ENCODE peak calls at places on chromosomes 7 and 10, in ten cellular contexts. One of them, this sample, is unnamed.
A peak's percentile ranks its signal among the peaks of the same experiment; 100 is the strongest.

GRCh38 chr7:44275829-44276570 is 49.4 kb downstream of the CAMK2B start:
- DNase-seq in foreskin fibroblast: no peak
- DNase-seq in HCT116: no peak
- DNase-seq in CD8-positive, alpha-beta memory T cell: no peak
- DNase-seq in Peyer's patch: no peak
- DNase-seq in effector memory CD4-positive, alpha-beta T cell: no peak
- DNase-seq in fibroblast of the aortic adventitia: no peak
- DNase-seq in CD8-positive, alpha-beta T cell: no peak
- DNase-seq in astrocyte of the cerebellum: no peak
- DNase-seq in colonic mucosa: no peak
- DNase-seq in this sample: no peak

GRCh38 chr10:48255722-48256121 is 18.8 kb downstream of the FRMPD2 start:
- DNase-seq in fibroblast of the aortic adventitia: no peak
- DNase-seq in CD8-positive, alpha-beta memory T cell: no peak
- DNase-seq in foreskin fibroblast: no peak
- DNase-seq in effector memory CD4-positive, alpha-beta T cell: no peak
- DNase-seq in astrocyte of the cerebellum: no peak
- DNase-seq in Peyer's patch: no peak
- DNase-seq in colonic mucosa: no peak
- DNase-seq in HCT116: no peak
- DNase-seq in CD8-positive, alpha-beta T cell: no peak
- DNase-seq in this sample: no peak

GRCh38 chr7:111835066-111835465 is 272.8 kb upstream of the IMMP2L start:
- DNase-seq in CD8-positive, alpha-beta T cell: no peak
- DNase-seq in astrocyte of the cerebellum: peak; percentile 83
- DNase-seq in fibroblast of the aortic adventitia: peak; percentile 91
- DNase-seq in CD8-positive, alpha-beta memory T cell: no peak
- DNase-seq in foreskin fibroblast: peak; percentile 89
- DNase-seq in Peyer's patch: no peak
- DNase-seq in effector memory CD4-positive, alpha-beta T cell: no peak
- DNase-seq in HCT116: no peak
- DNase-seq in colonic mucosa: no peak
- DNase-seq in this sample: peak; percentile 93

GRCh38 chr7:122412886-122413285 is 108.3 kb upstream of the FEZF1 start:
- DNase-seq in HCT116: no peak
- DNase-seq in Peyer's patch: no peak
- DNase-seq in CD8-positive, alpha-beta memory T cell: no peak
- DNase-seq in astrocyte of the cerebellum: peak; percentile 42
- DNase-seq in fibroblast of the aortic adventitia: peak; percentile 94
- DNase-seq in colonic mucosa: no peak
- DNase-seq in foreskin fibroblast: peak; percentile 1
- DNase-seq in effector memory CD4-positive, alpha-beta T cell: no peak
- DNase-seq in CD8-positive, alpha-beta T cell: no peak
- DNase-seq in this sample: peak; percentile 81

GRCh38 chr10:95329296-95329695 is 38.5 kb upstream of the PDLIM1 start:
- DNase-seq in CD8-positive, alpha-beta T cell: no peak
- DNase-seq in HCT116: no peak
- DNase-seq in foreskin fibroblast: no peak
- DNase-seq in CD8-positive, alpha-beta memory T cell: no peak
- DNase-seq in colonic mucosa: no peak
- DNase-seq in Peyer's patch: peak; percentile 32
- DNase-seq in fibroblast of the aortic adventitia: no peak
- DNase-seq in astrocyte of the cerebellum: no peak
- DNase-seq in effector memory CD4-positive, alpha-beta T cell: no peak
- DNase-seq in this sample: no peak

GRCh38 chr7:37915438-37915837 is 1.2 kb downstream of the SFRP4 start:
- DNase-seq in foreskin fibroblast: no peak
- DNase-seq in colonic mucosa: no peak
- DNase-seq in CD8-positive, alpha-beta memory T cell: no peak
- DNase-seq in astrocyte of the cerebellum: no peak
- DNase-seq in Peyer's patch: no peak
- DNase-seq in effector memory CD4-positive, alpha-beta T cell: no peak
- DNase-seq in fibroblast of the aortic adventitia: peak; percentile 65
- DNase-seq in HCT116: no peak
- DNase-seq in CD8-positive, alpha-beta T cell: no peak
- DNase-seq in this sample: no peak

GRCh38 chr10:119304541-119304940 is 97.2 kb downstream of the GRK5 start:
- DNase-seq in effector memory CD4-positive, alpha-beta T cell: no peak
- DNase-seq in HCT116: no peak
- DNase-seq in astrocyte of the cerebellum: no peak
- DNase-seq in Peyer's patch: no peak
- DNase-seq in CD8-positive, alpha-beta T cell: no peak
- DNase-seq in colonic mucosa: no peak
- DNase-seq in CD8-positive, alpha-beta memory T cell: no peak
- DNase-seq in foreskin fibroblast: no peak
- DNase-seq in fibroblast of the aortic adventitia: no peak
- DNase-seq in this sample: no peak

GRCh38 chr10:48467669-48468068 is 137.2 kb downstream of the ARHGAP22 start:
- DNase-seq in CD8-positive, alpha-beta memory T cell: no peak
- DNase-seq in colonic mucosa: peak; percentile 4
- DNase-seq in fibroblast of the aortic adventitia: no peak
- DNase-seq in effector memory CD4-positive, alpha-beta T cell: no peak
- DNase-seq in astrocyte of the cerebellum: no peak
- DNase-seq in CD8-positive, alpha-beta T cell: no peak
- DNase-seq in foreskin fibroblast: no peak
- DNase-seq in Peyer's patch: no peak
- DNase-seq in HCT116: no peak
- DNase-seq in this sample: no peak

GRCh38 chr7:130272456-130273080 is 5.9 kb downstream of the CPA2 start:
- DNase-seq in CD8-positive, alpha-beta memory T cell: no peak
- DNase-seq in HCT116: no peak
- DNase-seq in effector memory CD4-positive, alpha-beta T cell: no peak
- DNase-seq in foreskin fibroblast: no peak
- DNase-seq in colonic mucosa: no peak
- DNase-seq in astrocyte of the cerebellum: no peak
- DNase-seq in CD8-positive, alpha-beta T cell: no peak
- DNase-seq in Peyer's patch: no peak
- DNase-seq in fibroblast of the aortic adventitia: no peak
- DNase-seq in this sample: no peak

GRCh38 chr7:130273863-130274262 is 7.2 kb downstream of the CPA2 start:
- DNase-seq in astrocyte of the cerebellum: no peak
- DNase-seq in fibroblast of the aortic adventitia: peak; percentile 82
- DNase-seq in CD8-positive, alpha-beta T cell: no peak
- DNase-seq in HCT116: no peak
- DNase-seq in foreskin fibroblast: peak; percentile 84
- DNase-seq in colonic mucosa: peak; percentile 19
- DNase-seq in CD8-positive, alpha-beta memory T cell: no peak
- DNase-seq in Peyer's patch: no peak
- DNase-seq in effector memory CD4-positive, alpha-beta T cell: no peak
- DNase-seq in this sample: peak; percentile 87

GRCh38 chr7:130274983-130275649 is 8.5 kb downstream of the CPA2 start:
- DNase-seq in Peyer's patch: no peak
- DNase-seq in CD8-positive, alpha-beta T cell: no peak
- DNase-seq in fibroblast of the aortic adventitia: no peak
- DNase-seq in colonic mucosa: no peak
- DNase-seq in effector memory CD4-positive, alpha-beta T cell: no peak
- DNase-seq in HCT116: no peak
- DNase-seq in CD8-positive, alpha-beta memory T cell: no peak
- DNase-seq in foreskin fibroblast: no peak
- DNase-seq in astrocyte of the cerebellum: no peak
- DNase-seq in this sample: no peak

GRCh38 chr7:130270947-130271790 is 4.5 kb downstream of the CPA2 start:
- DNase-seq in Peyer's patch: no peak
- DNase-seq in CD8-positive, alpha-beta memory T cell: no peak
- DNase-seq in fibroblast of the aortic adventitia: no peak
- DNase-seq in CD8-positive, alpha-beta T cell: no peak
- DNase-seq in effector memory CD4-positive, alpha-beta T cell: no peak
- DNase-seq in colonic mucosa: no peak
- DNase-seq in astrocyte of the cerebellum: no peak
- DNase-seq in HCT116: no peak
- DNase-seq in foreskin fibroblast: no peak
- DNase-seq in this sample: no peak

DNA sequence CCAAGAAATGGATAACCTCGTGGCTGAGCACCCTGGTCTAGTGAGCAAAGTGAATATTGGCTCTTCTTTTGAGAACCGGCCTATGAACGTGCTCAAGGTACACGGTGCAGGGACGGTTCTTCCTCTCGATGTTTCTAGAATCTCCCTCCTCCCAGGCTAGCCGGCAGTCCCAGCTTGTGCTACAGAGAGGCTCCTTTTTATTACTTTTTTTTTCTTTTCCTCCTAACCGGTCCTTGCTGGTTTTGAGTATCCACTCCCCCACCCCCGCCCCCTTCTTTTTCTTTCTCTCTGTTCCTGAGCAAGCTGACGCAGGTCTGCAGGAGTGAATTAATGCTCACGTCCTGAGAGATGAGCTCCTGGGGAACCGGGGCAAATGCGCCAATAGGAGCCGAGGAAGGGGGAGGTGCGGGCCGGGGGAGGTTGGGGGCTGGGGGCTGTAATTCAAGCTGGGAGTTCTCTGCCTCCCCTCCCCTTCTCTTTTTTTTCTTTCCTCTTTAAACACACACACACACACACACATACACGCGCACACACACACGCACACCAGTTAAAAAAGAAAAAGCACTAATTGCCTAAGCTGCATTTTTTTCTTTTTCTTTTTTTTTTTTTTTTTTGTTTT is 6.5 kb downstream of the CPA2 start:
- DNase-seq in HCT116: no peak
- DNase-seq in CD8-positive, alpha-beta memory T cell: peak; percentile 34
- DNase-seq in foreskin fibroblast: peak; percentile 37
- DNase-seq in fibroblast of the aortic adventitia: no peak
- DNase-seq in CD8-positive, alpha-beta T cell: no peak
- DNase-seq in Peyer's patch: no peak
- DNase-seq in colonic mucosa: peak; percentile 23
- DNase-seq in astrocyte of the cerebellum: no peak
- DNase-seq in effector memory CD4-positive, alpha-beta T cell: no peak
- DNase-seq in this sample: no peak
- H3K4me3 ChIP-seq in HCT116: no peak overlapping the region
- H3K4me3 ChIP-seq in CD8-positive, alpha-beta memory T cell: no peak overlapping the region
- H3K4me3 ChIP-seq in foreskin fibroblast: peak overlapping the region; percentile 10
- H3K4me3 ChIP-seq in fibroblast of the aortic adventitia: no peak overlapping the region
- H3K4me3 ChIP-seq in CD8-positive, alpha-beta T cell: peak overlapping the region; percentile 34
- H3K4me3 ChIP-seq in Peyer's patch: peak overlapping the region; percentile 18
- H3K4me3 ChIP-seq in colonic mucosa: no peak overlapping the region
- H3K4me3 ChIP-seq in astrocyte of the cerebellum: peak overlapping the region; percentile 2
- H3K4me3 ChIP-seq in effector memory CD4-positive, alpha-beta T cell: no peak overlapping the region
- H3K4me3 ChIP-seq in this sample: no peak overlapping the region

GRCh38 chr7:139112316-139112715 is 2.8 kb upstream of the ZC3HAV1 start:
- DNase-seq in CD8-positive, alpha-beta T cell: no peak
- DNase-seq in Peyer's patch: no peak
- DNase-seq in effector memory CD4-positive, alpha-beta T cell: no peak
- DNase-seq in colonic mucosa: no peak
- DNase-seq in fibroblast of the aortic adventitia: no peak
- DNase-seq in astrocyte of the cerebellum: no peak
- DNase-seq in HCT116: no peak
- DNase-seq in foreskin fibroblast: no peak
- DNase-seq in CD8-positive, alpha-beta memory T cell: no peak
- DNase-seq in this sample: no peak

GRCh38 chr7:139109983-139110411 is 477 bp upstream of the ZC3HAV1 start:
- DNase-seq in colonic mucosa: no peak
- DNase-seq in Peyer's patch: no peak
- DNase-seq in HCT116: no peak
- DNase-seq in effector memory CD4-positive, alpha-beta T cell: no peak
- DNase-seq in fibroblast of the aortic adventitia: no peak
- DNase-seq in CD8-positive, alpha-beta memory T cell: no peak
- DNase-seq in CD8-positive, alpha-beta T cell: no peak
- DNase-seq in astrocyte of the cerebellum: no peak
- DNase-seq in foreskin fibroblast: no peak
- DNase-seq in this sample: no peak

GRCh38 chr7:139112741-139113250 is 3.3 kb upstream of the ZC3HAV1 start:
- DNase-seq in CD8-positive, alpha-beta T cell: no peak
- DNase-seq in Peyer's patch: no peak
- DNase-seq in fibroblast of the aortic adventitia: no peak
- DNase-seq in foreskin fibroblast: no peak
- DNase-seq in HCT116: no peak
- DNase-seq in colonic mucosa: no peak
- DNase-seq in effector memory CD4-positive, alpha-beta T cell: no peak
- DNase-seq in CD8-positive, alpha-beta memory T cell: no peak
- DNase-seq in astrocyte of the cerebellum: no peak
- DNase-seq in this sample: no peak

GRCh38 chr7:139111147-139111546 is 1.6 kb upstream of the ZC3HAV1 start:
- DNase-seq in HCT116: no peak
- DNase-seq in astrocyte of the cerebellum: no peak
- DNase-seq in Peyer's patch: no peak
- DNase-seq in CD8-positive, alpha-beta memory T cell: no peak
- DNase-seq in fibroblast of the aortic adventitia: no peak
- DNase-seq in effector memory CD4-positive, alpha-beta T cell: no peak
- DNase-seq in colonic mucosa: no peak
- DNase-seq in CD8-positive, alpha-beta T cell: no peak
- DNase-seq in foreskin fibroblast: no peak
- DNase-seq in this sample: no peak

GRCh38 chr7:139111885-139112284 is 2.4 kb upstream of the ZC3HAV1 start:
- DNase-seq in colonic mucosa: no peak
- DNase-seq in CD8-positive, alpha-beta memory T cell: no peak
- DNase-seq in astrocyte of the cerebellum: no peak
- DNase-seq in fibroblast of the aortic adventitia: no peak
- DNase-seq in effector memory CD4-positive, alpha-beta T cell: no peak
- DNase-seq in HCT116: no peak
- DNase-seq in CD8-positive, alpha-beta T cell: no peak
- DNase-seq in Peyer's patch: no peak
- DNase-seq in foreskin fibroblast: no peak
- DNase-seq in this sample: no peak
- H3K4me3 ChIP-seq in colonic mucosa: no peak overlapping the region
- H3K4me3 ChIP-seq in CD8-positive, alpha-beta memory T cell: peak overlapping the region; percentile 2
- H3K4me3 ChIP-seq in astrocyte of the cerebellum: no peak overlapping the region
- H3K4me3 ChIP-seq in fibroblast of the aortic adventitia: no peak overlapping the region
- H3K4me3 ChIP-seq in effector memory CD4-positive, alpha-beta T cell: no peak overlapping the region
- H3K4me3 ChIP-seq in HCT116: no peak overlapping the region
- H3K4me3 ChIP-seq in CD8-positive, alpha-beta T cell: no peak overlapping the region
- H3K4me3 ChIP-seq in Peyer's patch: no peak overlapping the region
- H3K4me3 ChIP-seq in foreskin fibroblast: no peak overlapping the region
- H3K4me3 ChIP-seq in this sample: no peak overlapping the region

GRCh38 chr7:107169120-107170050 is 582 bp downstream of the HBP1 start:
- DNase-seq in astrocyte of the cerebellum: peak; percentile 96
- DNase-seq in Peyer's patch: peak; percentile 96
- DNase-seq in effector memory CD4-positive, alpha-beta T cell: peak; percentile 82
- DNase-seq in foreskin fibroblast: peak; percentile 99
- DNase-seq in CD8-positive, alpha-beta T cell: peak; percentile 75
- DNase-seq in HCT116: peak; percentile 92
- DNase-seq in colonic mucosa: peak; percentile 99
- DNase-seq in fibroblast of the aortic adventitia: peak; percentile 98
- DNase-seq in CD8-positive, alpha-beta memory T cell: peak; percentile 80
- DNase-seq in this sample: peak; percentile 97

GRCh38 chr7:107168233-107169119 is at the start of gene HBP1:
- DNase-seq in astrocyte of the cerebellum: peak; percentile 100
- DNase-seq in foreskin fibroblast: peak; percentile 100
- DNase-seq in CD8-positive, alpha-beta memory T cell: peak; percentile 99
- DNase-seq in HCT116: peak; percentile 100
- DNase-seq in fibroblast of the aortic adventitia: peak; percentile 100
- DNase-seq in colonic mucosa: peak; percentile 99
- DNase-seq in CD8-positive, alpha-beta T cell: peak; percentile 95
- DNase-seq in effector memory CD4-positive, alpha-beta T cell: peak; percentile 96
- DNase-seq in Peyer's patch: peak; percentile 99
- DNase-seq in this sample: peak; percentile 100

GRCh38 chr7:107165341-107165740 is 3.5 kb upstream of the HBP1 start:
- DNase-seq in fibroblast of the aortic adventitia: no peak
- DNase-seq in Peyer's patch: no peak
- DNase-seq in CD8-positive, alpha-beta memory T cell: no peak
- DNase-seq in foreskin fibroblast: no peak
- DNase-seq in colonic mucosa: no peak
- DNase-seq in CD8-positive, alpha-beta T cell: no peak
- DNase-seq in HCT116: no peak
- DNase-seq in astrocyte of the cerebellum: no peak
- DNase-seq in effector memory CD4-positive, alpha-beta T cell: no peak
- DNase-seq in this sample: no peak

GRCh38 chr7:107167483-107168232 is 1.1 kb upstream of the HBP1 start:
- DNase-seq in Peyer's patch: no peak
- DNase-seq in CD8-positive, alpha-beta T cell: no peak
- DNase-seq in astrocyte of the cerebellum: peak; percentile 79
- DNase-seq in HCT116: peak; percentile 61
- DNase-seq in effector memory CD4-positive, alpha-beta T cell: peak; percentile 57
- DNase-seq in CD8-positive, alpha-beta memory T cell: no peak
- DNase-seq in fibroblast of the aortic adventitia: peak; percentile 91
- DNase-seq in colonic mucosa: peak; percentile 28
- DNase-seq in foreskin fibroblast: peak; percentile 88
- DNase-seq in this sample: peak; percentile 93

DNA sequence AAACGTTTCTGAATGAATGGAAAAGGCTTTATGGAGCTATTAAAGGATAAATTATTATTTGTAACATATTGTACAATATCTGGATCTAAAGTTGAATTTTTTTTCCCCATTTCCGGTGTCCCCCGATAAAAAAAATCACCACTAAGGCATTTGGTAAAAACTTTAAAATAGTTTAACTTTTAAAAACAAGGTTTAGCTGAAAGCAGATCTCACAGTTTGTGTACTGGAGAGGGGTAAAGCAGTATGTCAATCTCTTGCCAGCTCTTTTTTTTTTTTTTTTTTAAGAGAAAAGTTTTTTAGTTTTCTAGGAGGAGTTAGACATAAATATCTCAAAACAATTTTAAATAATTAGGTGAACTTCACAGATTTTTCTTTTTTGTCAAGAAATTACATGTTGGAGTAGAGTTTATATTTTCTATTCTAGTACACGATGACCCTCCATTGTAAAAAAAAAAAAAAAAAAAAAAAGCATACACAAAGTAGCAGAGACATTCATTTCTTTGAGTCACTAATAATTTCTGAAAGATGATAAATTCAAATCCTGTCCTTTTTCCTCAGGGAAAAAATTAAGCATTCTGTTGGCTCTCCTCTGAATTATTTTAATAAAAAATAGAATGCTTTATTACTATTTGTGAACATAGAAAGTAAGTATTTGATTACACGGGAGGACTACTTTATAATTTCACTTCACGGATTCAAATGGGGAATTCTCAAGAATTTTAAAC is 1.9 kb upstream of the HBP1 start:
- DNase-seq in astrocyte of the cerebellum: no peak
- DNase-seq in foreskin fibroblast: no peak
- DNase-seq in effector memory CD4-positive, alpha-beta T cell: no peak
- DNase-seq in fibroblast of the aortic adventitia: peak; percentile 8
- DNase-seq in CD8-positive, alpha-beta T cell: no peak
- DNase-seq in CD8-positive, alpha-beta memory T cell: no peak
- DNase-seq in HCT116: no peak
- DNase-seq in colonic mucosa: no peak
- DNase-seq in Peyer's patch: no peak
- DNase-seq in this sample: no peak
- H3K4me3 ChIP-seq in astrocyte of the cerebellum: peak overlapping the region; percentile 40
- H3K4me3 ChIP-seq in foreskin fibroblast: peak overlapping the region; percentile 39
- H3K4me3 ChIP-seq in effector memory CD4-positive, alpha-beta T cell: peak overlapping the region; percentile 54
- H3K4me3 ChIP-seq in fibroblast of the aortic adventitia: peak overlapping the region; percentile 68
- H3K4me3 ChIP-seq in CD8-positive, alpha-beta T cell: peak overlapping the region; percentile 68
- H3K4me3 ChIP-seq in CD8-positive, alpha-beta memory T cell: peak overlapping the region; percentile 84
- H3K4me3 ChIP-seq in HCT116: peak overlapping the region; percentile 48
- H3K4me3 ChIP-seq in colonic mucosa: peak overlapping the region; percentile 47
- H3K4me3 ChIP-seq in Peyer's patch: peak overlapping the region; percentile 51
- H3K4me3 ChIP-seq in this sample: peak overlapping the region; percentile 67

GRCh38 chr10:4678951-4679671 is 146.9 kb upstream of the AKR1E2 start:
- DNase-seq in foreskin fibroblast: no peak
- DNase-seq in effector memory CD4-positive, alpha-beta T cell: no peak
- DNase-seq in CD8-positive, alpha-beta T cell: no peak
- DNase-seq in CD8-positive, alpha-beta memory T cell: no peak
- DNase-seq in fibroblast of the aortic adventitia: no peak
- DNase-seq in colonic mucosa: peak; percentile 68
- DNase-seq in Peyer's patch: no peak
- DNase-seq in astrocyte of the cerebellum: no peak
- DNase-seq in HCT116: no peak
- DNase-seq in this sample: no peak

GRCh38 chr10:4677296-4678021 is 148.5 kb upstream of the AKR1E2 start:
- DNase-seq in CD8-positive, alpha-beta T cell: no peak
- DNase-seq in HCT116: no peak
- DNase-seq in Peyer's patch: no peak
- DNase-seq in foreskin fibroblast: no peak
- DNase-seq in fibroblast of the aortic adventitia: peak; percentile 93
- DNase-seq in effector memory CD4-positive, alpha-beta T cell: no peak
- DNase-seq in colonic mucosa: no peak
- DNase-seq in astrocyte of the cerebellum: no peak
- DNase-seq in CD8-positive, alpha-beta memory T cell: no peak
- DNase-seq in this sample: peak; percentile 94

GRCh38 chr10:4673279-4674040 is 152.5 kb upstream of the AKR1E2 start:
- DNase-seq in effector memory CD4-positive, alpha-beta T cell: no peak
- DNase-seq in astrocyte of the cerebellum: no peak
- DNase-seq in CD8-positive, alpha-beta memory T cell: no peak
- DNase-seq in CD8-positive, alpha-beta T cell: no peak
- DNase-seq in colonic mucosa: no peak
- DNase-seq in Peyer's patch: no peak
- DNase-seq in fibroblast of the aortic adventitia: no peak
- DNase-seq in foreskin fibroblast: no peak
- DNase-seq in HCT116: no peak
- DNase-seq in this sample: no peak

GRCh38 chr10:4678023-4678950 is 147.7 kb upstream of the AKR1E2 start:
- DNase-seq in foreskin fibroblast: peak; percentile 75
- DNase-seq in CD8-positive, alpha-beta T cell: no peak
- DNase-seq in fibroblast of the aortic adventitia: peak; percentile 90
- DNase-seq in astrocyte of the cerebellum: no peak
- DNase-seq in Peyer's patch: peak; percentile 58
- DNase-seq in effector memory CD4-positive, alpha-beta T cell: no peak
- DNase-seq in HCT116: no peak
- DNase-seq in CD8-positive, alpha-beta memory T cell: no peak
- DNase-seq in colonic mucosa: no peak
- DNase-seq in this sample: peak; percentile 94

DNA sequence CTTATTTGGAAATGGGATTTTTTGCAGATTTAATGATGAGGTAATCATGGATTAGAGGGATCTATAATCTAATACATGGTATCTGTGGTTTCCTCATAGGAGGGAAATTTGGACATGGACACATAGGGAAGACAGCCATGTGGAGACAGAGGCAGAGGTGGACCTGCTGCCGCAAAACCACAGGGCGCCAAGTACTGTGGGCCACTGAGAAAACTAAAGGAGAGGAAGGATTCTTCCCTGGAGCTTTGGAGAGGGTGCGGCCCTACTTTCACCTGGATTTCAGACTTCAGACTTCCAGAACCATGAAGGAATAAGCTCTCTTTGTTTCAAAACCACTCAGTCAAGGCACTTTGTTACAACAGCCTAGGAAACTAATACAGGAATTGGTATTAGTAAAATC is 149.4 kb upstream of the AKR1E2 start:
- DNase-seq in colonic mucosa: no peak
- DNase-seq in CD8-positive, alpha-beta memory T cell: no peak
- DNase-seq in astrocyte of the cerebellum: no peak
- DNase-seq in fibroblast of the aortic adventitia: no peak
- DNase-seq in CD8-positive, alpha-beta T cell: no peak
- DNase-seq in Peyer's patch: no peak
- DNase-seq in HCT116: no peak
- DNase-seq in effector memory CD4-positive, alpha-beta T cell: no peak
- DNase-seq in foreskin fibroblast: no peak
- DNase-seq in this sample: no peak
- H3K4me3 ChIP-seq in colonic mucosa: no peak overlapping the region
- H3K4me3 ChIP-seq in CD8-positive, alpha-beta memory T cell: no peak overlapping the region
- H3K4me3 ChIP-seq in astrocyte of the cerebellum: no peak overlapping the region
- H3K4me3 ChIP-seq in fibroblast of the aortic adventitia: no peak overlapping the region
- H3K4me3 ChIP-seq in CD8-positive, alpha-beta T cell: no peak overlapping the region
- H3K4me3 ChIP-seq in Peyer's patch: no peak overlapping the region
- H3K4me3 ChIP-seq in HCT116: no peak overlapping the region
- H3K4me3 ChIP-seq in effector memory CD4-positive, alpha-beta T cell: no peak overlapping the region
- H3K4me3 ChIP-seq in foreskin fibroblast: no peak overlapping the region
- H3K4me3 ChIP-seq in this sample: no peak overlapping the region

This sample was measured in fibroblast of mammary gland.